ENCODE peak calls at places on chromosomes 4 and X, in six cellular contexts. W is cardiac muscle cell; X is heart left ventricle; L is ascending aorta; A is effector memory CD4-positive, alpha-beta T cell; O is gastrocnemius medialis. D is an unnamed sample.

GRCh38 chrX:642436-643210 is 12.0 kb downstream of the SHOX start:
- DNase-seq in A (no peak), L (no peak), X (no peak), O (no peak), W (no peak), D (no peak)

GRCh38 chr4:173436149-173436579 is 37.2 kb upstream of the SCRG1 start:
- DNase-seq in X (no peak), A (no peak), W (peak; percentile 80), L (no peak), O (no peak), D (no peak)

GRCh38 chr4:151233600-151233999 is 43.4 kb upstream of the PRSS48 start:
- DNase-seq in O (no peak), A (no peak), W (no peak), X (no peak), L (no peak), D (no peak)

GRCh38 chr4:11635336-11635735 is 206.6 kb upstream of the HS3ST1 start:
- DNase-seq in A (no peak), W (peak; percentile 70), O (no peak), L (no peak), X (no peak), D (no peak)

GRCh38 chr4:100095729-100096595 is 94.3 kb downstream of the DDIT4L start:
- DNase-seq in A (peak; percentile 8), W (peak; percentile 88), O (peak; percentile 67), X (peak; percentile 50), L (no peak), D (peak; percentile 77)

GRCh38 chrX:110852180-110852579 is 56.6 kb upstream of the CHRDL1 start:
- DNase-seq in A (no peak), W (peak; percentile 26), O (no peak), X (no peak), L (no peak), D (no peak)

GRCh38 chr4:7995135-7995534 is 55.5 kb upstream of the AFAP1 start:
- DNase-seq in W (no peak), L (no peak), O (no peak), X (no peak), A (no peak), D (no peak)

GRCh38 chrX:152869972-152870371 is 27.9 kb upstream of the ZNF185 start:
- DNase-seq in L (no peak), W (no peak), A (no peak), X (no peak), O (no peak), D (no peak)

GRCh38 chr4:1599491-1600210 is 84.5 kb downstream of the FAM53A start:
- DNase-seq in W (no peak), L (no peak), O (no peak), X (no peak), A (no peak), D (no peak)

GRCh38 chr4:76215120-76215519 is 1.5 kb upstream of the SCARB2 start:
- DNase-seq in O (peak; percentile 40), W (no peak), L (no peak), A (no peak), X (no peak), D (no peak)

GRCh38 chrX:42708222-42708621 is 69.7 kb downstream of the PPP1R2C start:
- DNase-seq in A (no peak), L (no peak), O (no peak), X (no peak), W (peak; percentile 57), D (no peak)

GRCh38 chr4:151957163-151957562 is 196.4 kb upstream of the GATB start:
- DNase-seq in W (peak; percentile 1), X (peak; percentile 20), O (no peak), A (no peak), L (no peak), D (no peak)

GRCh38 chr4:94690851-94691254 is 66.9 kb upstream of the BMPR1B start:
- DNase-seq in W (no peak), X (no peak), A (no peak), O (no peak), L (no peak), D (no peak)

GRCh38 chrX:78957049-78957767 is 12.0 kb downstream of the P2RY10 start:
- DNase-seq in L (no peak), A (no peak), W (no peak), X (no peak), O (no peak), D (no peak)

GRCh38 chr4:82865592-82865991 is 25.4 kb downstream of the SEC31A start:
- DNase-seq in A (no peak), W (peak; percentile 95), O (no peak), X (no peak), L (no peak), D (no peak)

GRCh38 chr4:125313989-125314602 is 659 bp upstream of the FAT4 start:
- DNase-seq in W (no peak), O (no peak), X (no peak), A (no peak), L (no peak), D (peak; percentile 7)

GRCh38 chrX:150499240-150499639 is 69.2 kb upstream of the MTM1 start:
- DNase-seq in O (no peak), A (no peak), L (no peak), W (no peak), X (no peak), D (no peak)

GRCh38 chr4:180949825-180950224 is 1293.4 kb upstream of the TENM3 start:
- DNase-seq in L (no peak), O (no peak), A (no peak), W (no peak), X (no peak), D (no peak)

GRCh38 chr4:122218762-122219161 is 66.6 kb downstream of the BLTP1 start:
- DNase-seq in X (no peak), W (peak; percentile 11), O (no peak), A (no peak), L (no peak), D (no peak)

GRCh38 chrX:118530537-118530936 is 34.9 kb downstream of the DOCK11 start:
- DNase-seq in O (no peak), X (no peak), L (no peak), A (no peak), W (peak; percentile 61), D (no peak)

GRCh38 chrX:154458954-154459829 is 1.1 kb downstream of the PLXNA3 start:
- DNase-seq in X (no peak), O (no peak), A (no peak), W (no peak), L (no peak), D (no peak)

GRCh38 chr4:53682196-53682595 is 90.9 kb upstream of the LNX1 start:
- DNase-seq in L (no peak), A (no peak), X (no peak), W (peak; percentile 40), O (no peak), D (no peak)

GRCh38 chrX:107135076-107135964 is 16.7 kb upstream of the RBM41 start:
- DNase-seq in X (no peak), L (no peak), O (no peak), A (no peak), W (peak; percentile 58), D (no peak)

GRCh38 chrX:130719399-130719798 is 183.6 kb downstream of the ENOX2 start:
- DNase-seq in O (no peak), L (no peak), W (no peak), A (no peak), X (no peak), D (no peak)

GRCh38 chr4:149371021-149371420 is 444.6 kb downstream of the IQCM start:
- DNase-seq in L (no peak), O (no peak), X (no peak), W (peak; percentile 79), A (no peak), D (no peak)
- H3K4me1 ChIP-seq in L (no peaks in the 10 kb centered on the region), O (no peaks in the 10 kb centered on the region), X (no peaks in the 10 kb centered on the region), W (no peaks in the 10 kb centered on the region), A (no peaks in the 10 kb centered on the region), D (no peaks in the 10 kb centered on the region)

DNA sequence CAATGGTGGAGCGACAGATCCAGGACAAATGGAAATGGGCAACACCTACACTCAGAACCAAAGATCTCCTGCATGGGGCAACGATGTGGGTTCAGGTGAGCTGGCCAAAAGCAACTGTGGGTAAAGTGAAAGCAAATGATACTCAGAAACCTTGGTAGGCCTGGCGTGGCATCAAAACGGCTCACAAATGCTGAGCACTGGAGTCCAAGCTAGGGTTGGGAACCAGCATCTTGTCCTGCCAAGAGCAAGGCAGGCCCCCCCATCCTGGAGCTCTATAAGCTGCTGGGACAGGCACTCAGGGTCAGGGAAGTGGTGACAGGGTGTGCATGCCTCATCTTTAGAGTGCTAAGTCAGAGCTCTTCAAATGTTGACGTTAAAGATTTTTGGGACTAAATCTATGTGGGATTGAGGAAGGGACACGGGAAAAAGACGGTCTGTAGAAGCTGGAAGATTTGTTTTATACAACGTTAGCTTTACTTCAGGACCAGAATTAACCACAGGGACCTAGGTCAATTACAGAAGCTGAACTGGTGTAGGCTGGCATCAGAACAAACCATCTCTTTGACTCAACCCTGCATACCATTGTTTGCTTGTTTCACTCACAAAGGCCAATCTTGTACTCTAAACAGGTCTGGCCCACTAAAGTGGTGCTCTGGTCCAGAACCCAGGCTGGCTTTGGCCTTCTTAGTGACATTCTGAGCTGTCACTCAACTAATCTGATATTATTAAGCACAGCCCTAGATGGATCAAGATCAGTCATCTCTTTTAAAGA is 10.7 kb downstream of the ATP8A1 start:
- DNase-seq in L (no peak), O (no peak), A (no peak), X (no peak), W (no peak), D (no peak)
- H3K4me1 ChIP-seq in L (no peaks in the 10 kb centered on the region), O (peaks cover 71% of the 10 kb centered on the region), A (no peaks in the 10 kb centered on the region), X (no peaks in the 10 kb centered on the region), W (no peaks in the 10 kb centered on the region), D (no peaks in the 10 kb centered on the region)

DNA sequence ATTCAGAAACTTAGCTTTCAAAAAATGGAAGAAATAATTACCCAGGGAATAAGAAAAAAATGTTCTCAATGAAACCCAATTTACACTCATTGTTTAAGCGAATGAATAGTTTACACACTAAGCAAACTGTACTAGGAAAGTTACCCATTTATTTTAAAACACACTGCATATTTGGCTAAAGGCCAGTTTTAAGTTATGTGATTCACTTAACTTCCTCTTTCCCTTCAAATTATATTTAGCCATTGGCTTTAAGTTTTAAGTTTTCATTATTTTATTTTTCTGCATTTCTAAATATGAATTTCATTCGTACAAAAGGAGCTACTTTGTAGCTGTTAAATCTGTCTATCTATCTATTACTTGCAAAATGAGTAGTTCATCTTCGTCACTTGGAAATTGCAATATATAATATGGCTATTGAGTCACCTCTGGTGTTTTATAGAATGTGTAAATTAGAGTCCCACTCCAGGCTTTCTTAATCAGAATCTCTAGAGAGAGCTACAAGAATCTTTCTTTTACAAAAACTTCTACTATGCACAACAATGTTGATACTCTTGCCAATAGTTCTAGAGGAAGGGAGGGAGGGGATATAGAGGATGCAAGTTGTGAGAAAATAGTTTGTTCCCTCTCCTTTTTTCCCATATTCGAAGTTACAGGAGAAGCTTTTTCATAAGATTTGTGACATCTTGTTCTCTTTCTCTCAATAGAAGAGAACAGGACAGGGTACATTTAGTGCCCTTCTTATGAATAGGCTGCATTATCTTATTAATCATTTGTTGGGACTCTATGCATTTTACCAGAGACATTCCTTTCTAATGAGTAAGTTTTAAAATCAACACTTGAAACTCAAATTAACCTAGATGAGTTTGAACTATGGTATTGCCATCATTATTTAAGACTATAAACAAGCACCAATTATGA is 41.8 kb downstream of the SULT1B1 start:
- DNase-seq in A (no peak), X (no peak), O (no peak), W (peak; percentile 54), L (no peak), D (no peak)
- H3K4me1 ChIP-seq in A (no peaks in the 10 kb centered on the region), X (no peaks in the 10 kb centered on the region), O (no peaks in the 10 kb centered on the region), W (no peaks in the 10 kb centered on the region), L (no peaks in the 10 kb centered on the region), D (peaks cover 5% of the 10 kb centered on the region)

DNA sequence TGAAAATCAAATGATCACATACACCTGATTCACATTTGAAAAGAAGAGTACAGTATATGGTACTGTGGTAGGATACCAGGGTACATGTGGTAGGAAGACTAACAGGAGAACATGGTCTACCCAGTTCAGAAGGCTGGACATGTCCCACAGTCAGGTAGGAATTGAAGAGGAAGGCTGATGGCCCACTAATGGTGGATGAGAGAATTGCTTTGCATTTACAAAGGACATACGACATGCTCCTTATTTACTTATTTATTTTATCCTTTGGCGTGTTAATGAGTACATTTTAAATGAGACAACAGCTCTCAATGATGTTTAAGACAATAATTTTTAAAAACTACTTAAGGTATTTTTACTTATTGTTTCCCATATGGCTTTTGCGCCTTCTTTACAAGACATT is 106.7 kb upstream of the BMP2K start:
- DNase-seq in W (no peak), A (no peak), O (no peak), X (no peak), L (no peak), D (no peak)
- H3K4me1 ChIP-seq in W (no peaks in the 10 kb centered on the region), A (no peaks in the 10 kb centered on the region), O (no peaks in the 10 kb centered on the region), X (no peaks in the 10 kb centered on the region), L (no peaks in the 10 kb centered on the region), D (no peaks in the 10 kb centered on the region)